ENCODE peak calls at places on chromosomes 4 and X, in six cellular contexts. One of them, this sample, is unnamed.

GRCh38 chr4:148447672-148448071 is 5.5 kb upstream of the NR3C2 start:
- DNase-seq in GM12878: no peak
- DNase-seq in endothelial cell of umbilical vein: peak
- DNase-seq in K562: no peak
- DNase-seq in HCT116: no peak
- DNase-seq in HepG2: no peak
- DNase-seq in this sample: no peak

GRCh38 chr4:187685247-187685646 is 310.3 kb upstream of the ZFP42 start:
- DNase-seq in K562: no peak
- DNase-seq in GM12878: no peak
- DNase-seq in HepG2: no peak
- DNase-seq in HCT116: no peak
- DNase-seq in endothelial cell of umbilical vein: no peak
- DNase-seq in this sample: no peak

GRCh38 chrX:8084023-8084422 is 87.0 kb downstream of the VCX2 start:
- DNase-seq in HepG2: no peak
- DNase-seq in endothelial cell of umbilical vein: no peak
- DNase-seq in GM12878: no peak
- DNase-seq in HCT116: no peak
- DNase-seq in K562: no peak
- DNase-seq in this sample: no peak

GRCh38 chr4:7189475-7190277 is 2.7 kb upstream of the SORCS2 start:
- DNase-seq in GM12878: no peak
- DNase-seq in endothelial cell of umbilical vein: no peak
- DNase-seq in HepG2: peak
- DNase-seq in K562: no peak
- DNase-seq in HCT116: no peak
- DNase-seq in this sample: no peak

GRCh38 chr4:1565598-1566295 is 118.4 kb downstream of the FAM53A start:
- DNase-seq in GM12878: no peak
- DNase-seq in HepG2: no peak
- DNase-seq in K562: no peak
- DNase-seq in HCT116: no peak
- DNase-seq in endothelial cell of umbilical vein: no peak
- DNase-seq in this sample: peak

GRCh38 chr4:140154572-140154891 is 548 bp upstream of the MAML3 start:
- DNase-seq in K562: no peak
- DNase-seq in HepG2: no peak
- DNase-seq in endothelial cell of umbilical vein: no peak
- DNase-seq in GM12878: no peak
- DNase-seq in HCT116: no peak
- DNase-seq in this sample: no peak

GRCh38 chrX:31178769-31179125 is 106.9 kb upstream of the FTHL17 start:
- DNase-seq in GM12878: no peak
- DNase-seq in HepG2: no peak
- DNase-seq in HCT116: no peak
- DNase-seq in endothelial cell of umbilical vein: no peak
- DNase-seq in K562: no peak
- DNase-seq in this sample: no peak

GRCh38 chr4:91448668-91449330 is 855.0 kb upstream of the GRID2 start:
- DNase-seq in endothelial cell of umbilical vein: no peak
- DNase-seq in HCT116: peak
- DNase-seq in K562: no peak
- DNase-seq in HepG2: no peak
- DNase-seq in GM12878: no peak
- DNase-seq in this sample: peak

GRCh38 chr4:121272526-121272925 is 108.3 kb downstream of the QRFPR start:
- DNase-seq in GM12878: no peak
- DNase-seq in endothelial cell of umbilical vein: no peak
- DNase-seq in K562: peak
- DNase-seq in HepG2: no peak
- DNase-seq in HCT116: no peak
- DNase-seq in this sample: no peak

GRCh38 chr4:177033632-177034031 is 240.9 kb upstream of the VEGFC start:
- DNase-seq in GM12878: no peak
- DNase-seq in endothelial cell of umbilical vein: no peak
- DNase-seq in HepG2: no peak
- DNase-seq in HCT116: no peak
- DNase-seq in K562: no peak
- DNase-seq in this sample: no peak
- TF ChIP-seq POLR2AphosphoS5 in GM12878: no peak
- TF ChIP-seq POLR2AphosphoS5 in endothelial cell of umbilical vein: no peak
- TF ChIP-seq POLR2AphosphoS5 in HepG2: no peak
- TF ChIP-seq POLR2AphosphoS5 in HCT116: no peak
- TF ChIP-seq POLR2AphosphoS5 in K562: no peak
- TF ChIP-seq POLR2AphosphoS5 in this sample: no peak

GRCh38 chr4:146124023-146124680 is 51.4 kb upstream of the LSM6 start:
- DNase-seq in endothelial cell of umbilical vein: no peak
- DNase-seq in K562: no peak
- DNase-seq in GM12878: no peak
- DNase-seq in HCT116: no peak
- DNase-seq in HepG2: no peak
- DNase-seq in this sample: peak
- H2AFZ ChIP-seq in endothelial cell of umbilical vein: no peak
- H2AFZ ChIP-seq in K562: no peak
- H2AFZ ChIP-seq in GM12878: peak
- H2AFZ ChIP-seq in HCT116: no peak
- H2AFZ ChIP-seq in HepG2: no peak
- H2AFZ ChIP-seq in this sample: no peak

DNA sequence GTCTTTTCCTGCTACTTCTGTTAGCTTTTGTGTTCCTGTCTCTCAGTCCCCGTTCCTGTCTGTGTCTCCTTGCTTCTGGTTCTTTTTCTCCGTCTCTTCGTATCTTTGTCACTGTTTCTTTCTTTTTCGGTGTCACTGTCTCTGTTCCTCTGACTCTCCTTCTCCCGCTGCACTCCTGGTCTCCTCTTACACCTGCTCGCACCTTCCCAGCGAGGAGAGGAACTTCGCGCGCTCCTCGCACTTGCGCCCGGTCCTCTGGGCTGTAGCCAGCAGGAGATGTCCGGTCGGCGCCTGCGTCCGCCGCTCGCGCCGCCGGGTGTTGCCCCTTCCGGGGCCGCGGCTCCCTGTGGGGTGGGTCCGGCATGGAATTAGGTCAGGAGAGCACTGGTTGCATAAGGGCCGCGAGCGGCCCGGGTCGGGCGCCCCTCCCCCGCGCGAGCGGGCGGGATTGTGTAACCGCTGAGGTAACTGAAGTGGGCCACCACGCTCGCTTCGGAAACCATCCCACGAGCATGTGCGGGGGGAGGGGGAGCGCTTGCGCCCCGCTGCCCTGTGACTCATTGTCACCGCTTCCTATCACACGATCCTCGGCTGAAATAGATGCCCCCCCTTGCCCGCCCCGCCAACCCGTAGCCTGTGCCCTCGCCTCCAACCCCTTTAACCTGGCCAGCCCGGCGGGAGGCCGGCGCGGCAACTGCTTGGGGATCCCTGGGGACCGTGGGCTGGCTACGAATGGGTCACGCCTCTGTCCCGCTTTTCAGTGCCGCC is 1.6 kb downstream of the LONRF3 start:
- DNase-seq in HCT116: no peak
- DNase-seq in GM12878: no peak
- DNase-seq in endothelial cell of umbilical vein: peak
- DNase-seq in HepG2: peak
- DNase-seq in K562: peak
- DNase-seq in this sample: peak
- TF ChIP-seq POLR2AphosphoS5 in HCT116: no peak
- TF ChIP-seq POLR2AphosphoS5 in GM12878: no peak
- TF ChIP-seq POLR2AphosphoS5 in endothelial cell of umbilical vein: no peak
- TF ChIP-seq POLR2AphosphoS5 in HepG2: peak
- TF ChIP-seq POLR2AphosphoS5 in K562: peak
- TF ChIP-seq POLR2AphosphoS5 in this sample: no peak

GRCh38 chrX:39975094-39975865 is 122.5 kb downstream of the BCOR start:
- DNase-seq in HepG2: peak
- DNase-seq in K562: no peak
- DNase-seq in HCT116: peak
- DNase-seq in GM12878: no peak
- DNase-seq in endothelial cell of umbilical vein: no peak
- DNase-seq in this sample: no peak
- H2AFZ ChIP-seq in HepG2: no peak
- H2AFZ ChIP-seq in K562: no peak
- H2AFZ ChIP-seq in HCT116: peak
- H2AFZ ChIP-seq in GM12878: no peak
- H2AFZ ChIP-seq in endothelial cell of umbilical vein: no peak
- H2AFZ ChIP-seq in this sample: no peak

This sample was measured in GM23338.